ENCODE peak calls at places on chromosomes 7 and 10, in seven cellular contexts. P is hepatocyte, O is GM23248, U is HCT116, Z is PC-3, L is MM.1S, Q is neural progenitor cell. M is an unnamed sample.

GRCh38 chr10:1369665-1370064 is 313.5 kb downstream of the WDR37 start:
- DNase-seq in P (peak; percentile 48), O (no peak), U (no peak), Z (no peak), L (no peak), Q (no peak), M (no peak)

GRCh38 chr10:62992145-62992721 is 140.9 kb upstream of the NRBF2 start:
- DNase-seq in P (no peak), O (peak; percentile 47), U (no peak), Z (peak; percentile 100), L (no peak), Q (no peak), M (no peak)

GRCh38 chr7:49346200-49346899 is 422.0 kb downstream of the CDC14C start:
- DNase-seq in P (no peak), O (no peak), U (no peak), Z (no peak), L (no peak), Q (no peak), M (no peak)

GRCh38 chr10:24826022-24826421 is 102.3 kb upstream of the ARHGAP21 start:
- DNase-seq in P (peak; percentile 21), O (peak; percentile 84), U (no peak), Z (peak; percentile 48), L (no peak), Q (no peak), M (no peak)

GRCh38 chr10:47173929-47174442 is 126.0 kb upstream of the GDF10 start:
- DNase-seq in P (no peak), O (peak; percentile 24), U (no peak), Z (no peak), L (no peak), Q (no peak), M (no peak)

GRCh38 chr10:6062101-6062771 is at the start of gene IL2RA:
- DNase-seq in P (no peak), O (no peak), U (no peak), Z (no peak), L (no peak), Q (no peak), M (no peak)

GRCh38 chr10:35913628-35914027 is 271.5 kb upstream of the FZD8 start:
- DNase-seq in P (no peak), O (peak; percentile 84), U (no peak), Z (peak; percentile 99), L (no peak), Q (no peak), M (no peak)

GRCh38 chr10:103470755-103471653 is 8.0 kb downstream of the CALHM3 start:
- DNase-seq in P (no peak), O (no peak), U (no peak), Z (peak; percentile 42), L (peak; percentile 91), Q (no peak), M (no peak)

GRCh38 chr7:1534330-1535099 is 4.0 kb downstream of the MAFK start:
- DNase-seq in P (no peak), O (no peak), U (no peak), Z (no peak), L (no peak), Q (no peak), M (no peak)

GRCh38 chr10:42783181-42783549 is 570 bp downstream of the BMS1 start:
- DNase-seq in P (peak; percentile 51), O (peak; percentile 83), U (no peak), Z (peak; percentile 68), L (no peak), Q (peak; percentile 29), M (no peak)

GRCh38 chr7:50182734-50183133 is 89.7 kb upstream of the ZPBP start:
- DNase-seq in P (no peak), O (no peak), U (no peak), Z (no peak), L (no peak), Q (no peak), M (peak; percentile 22)

GRCh38 chr10:28734940-28735759 is 57.8 kb downstream of the BAMBI start:
- DNase-seq in P (peak; percentile 80), O (peak; percentile 58), U (peak; percentile 16), Z (peak; percentile 96), L (no peak), Q (no peak), M (no peak)

GRCh38 chr7:92834661-92835139 is 1.7 kb downstream of the CDK6 start:
- DNase-seq in P (peak; percentile 44), O (peak; percentile 47), U (no peak), Z (peak; percentile 12), L (peak; percentile 14), Q (peak; percentile 55), M (peak; percentile 75)

GRCh38 chr7:55539380-55539779 is 32.9 kb downstream of the VOPP1 start:
- DNase-seq in P (no peak), O (no peak), U (no peak), Z (no peak), L (no peak), Q (peak; percentile 29), M (peak; percentile 68)

GRCh38 chr10:14327535-14327934 is 3.2 kb downstream of the FRMD4A start:
- DNase-seq in P (no peak), O (no peak), U (no peak), Z (no peak), L (no peak), Q (no peak), M (no peak)

GRCh38 chr10:14329609-14330246 is 996 bp downstream of the FRMD4A start:
- DNase-seq in P (no peak), O (no peak), U (no peak), Z (no peak), L (no peak), Q (peak; percentile 39), M (peak; percentile 51)

GRCh38 chr10:14330390-14331071 is at the start of gene FRMD4A:
- DNase-seq in P (no peak), O (no peak), U (no peak), Z (no peak), L (no peak), Q (no peak), M (peak; percentile 21)

GRCh38 chr10:14326581-14326980 is 4.1 kb downstream of the FRMD4A start:
- DNase-seq in P (no peak), O (no peak), U (no peak), Z (no peak), L (no peak), Q (no peak), M (no peak)

DNA sequence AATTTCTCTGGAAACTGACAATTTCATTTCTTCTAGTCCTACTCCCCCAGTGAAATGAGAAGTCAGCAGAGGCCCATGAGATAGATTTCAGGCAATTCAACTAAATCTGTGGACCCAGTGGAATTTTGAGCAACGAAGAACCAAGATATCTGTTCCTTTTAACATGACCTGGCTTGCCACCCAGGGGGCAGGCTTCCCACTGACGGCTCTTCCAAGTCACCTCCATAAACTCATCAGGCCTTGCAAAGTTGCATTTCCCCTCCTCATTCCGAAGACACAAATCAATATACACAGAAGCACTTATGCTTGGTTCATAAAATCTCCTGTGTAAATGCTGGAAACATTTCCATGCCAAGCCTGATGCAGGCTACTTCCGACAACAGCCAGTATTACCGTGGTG is 1.8 kb downstream of the FRMD4A start:
- DNase-seq in P (no peak), O (no peak), U (no peak), Z (no peak), L (no peak), Q (no peak), M (no peak)
- TF ChIP-seq EZH2phosphoT487 in P (no peak), O (no peak), U (no peak), Z (no peak), L (no peak), Q (no peak), M (no peak)

GRCh38 chr7:95581446-95581845 is 14.9 kb downstream of the PDK4 start:
- DNase-seq in P (no peak), O (no peak), U (no peak), Z (no peak), L (no peak), Q (no peak), M (no peak)
- TF ChIP-seq EZH2 in P (no peak), O (no peak), U (no peak), Z (no peak), L (no peak), Q (no peak), M (no peak)

DNA sequence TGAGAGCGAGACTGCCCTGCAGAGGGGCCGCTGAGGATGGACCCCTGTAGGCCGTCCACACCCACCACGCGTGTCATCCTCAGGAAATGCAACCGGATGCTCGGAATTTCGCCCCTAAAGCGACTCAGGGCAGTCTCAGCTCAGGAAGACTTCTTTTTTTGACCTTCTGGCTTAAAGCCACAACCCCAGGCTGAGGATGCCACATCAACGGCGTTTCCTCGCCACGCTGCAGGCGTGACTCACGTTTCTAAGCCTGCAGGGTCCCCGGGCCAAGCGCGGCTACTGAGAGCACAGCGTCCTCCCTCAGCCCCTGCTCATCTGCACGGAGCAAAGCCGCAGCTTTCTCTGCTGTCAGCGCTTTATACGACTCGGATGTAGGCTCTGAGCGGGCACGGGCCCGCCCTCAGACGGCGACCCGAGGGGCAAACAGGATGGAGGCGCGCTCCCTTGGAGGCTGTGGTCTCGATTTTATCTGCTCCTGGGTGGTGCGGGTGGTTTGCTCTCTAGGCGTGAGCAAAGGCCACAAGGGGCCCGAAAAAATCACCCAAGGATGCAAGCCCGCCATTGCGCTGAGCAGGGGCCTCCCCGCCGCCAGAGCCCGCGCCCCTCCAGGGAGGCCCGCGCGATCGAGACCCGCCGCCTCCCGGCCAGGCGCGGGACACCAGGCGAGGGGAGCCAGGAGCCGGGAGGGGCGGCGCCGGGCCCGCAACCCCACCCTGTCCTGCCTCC is 726 bp upstream of the INSIG1 start:
- DNase-seq in P (peak; percentile 81), O (peak; percentile 93), U (no peak), Z (peak; percentile 62), L (peak; percentile 80), Q (peak; percentile 74), M (peak; percentile 67)
- H2AFZ ChIP-seq in P (peak overlapping the region; percentile 28), O (peak overlapping the region; percentile 75), U (no peak overlapping the region), Z (peak overlapping the region; percentile 66), L (peak overlapping the region; percentile 71), Q (no peak overlapping the region), M (no peak overlapping the region)

GRCh38 chr7:48083114-48083830 is 5.8 kb upstream of the UPP1 start:
- DNase-seq in P (no peak), O (peak; percentile 29), U (no peak), Z (peak; percentile 46), L (no peak), Q (no peak), M (no peak)
- TF ChIP-seq EZH2phosphoT487 in P (no peak), O (no peak), U (no peak), Z (no peak), L (no peak), Q (no peak), M (no peak)

GRCh38 chr7:157018328-157018996 is 8.0 kb upstream of the MNX1 start:
- DNase-seq in P (no peak), O (peak; percentile 28), U (no peak), Z (no peak), L (no peak), Q (peak; percentile 28), M (no peak)

GRCh38 chr7:157016024-157016351 is 5.5 kb upstream of the MNX1 start:
- DNase-seq in P (no peak), O (no peak), U (no peak), Z (no peak), L (no peak), Q (no peak), M (no peak)

GRCh38 chr7:157017639-157018327 is 7.3 kb upstream of the MNX1 start:
- DNase-seq in P (no peak), O (no peak), U (no peak), Z (no peak), L (no peak), Q (peak; percentile 52), M (peak; percentile 42)

GRCh38 chr7:157016352-157017041 is 6.0 kb upstream of the MNX1 start:
- DNase-seq in P (no peak), O (no peak), U (no peak), Z (no peak), L (peak; percentile 100), Q (peak; percentile 40), M (peak; percentile 82)

GRCh38 chr7:157017149-157017548 is 6.7 kb upstream of the MNX1 start:
- DNase-seq in P (no peak), O (no peak), U (no peak), Z (no peak), L (no peak), Q (peak; percentile 35), M (no peak)
- TF ChIP-seq EZH2 in P (no peak), O (peak; percentile 24), U (no peak), Z (no peak), L (no peak), Q (no peak), M (peak; percentile 5)

M was measured in GM23338.